ENCODE peak calls at places on chromosome 1, in ten cellular contexts. W is lower lobe of right lung; L is A549; Z is heart right ventricle; V is Panc1; D is pancreas; M is CD8-positive, alpha-beta memory T cell; Y is CD8-positive, alpha-beta T cell; X is mammary epithelial cell; T is substantia nigra. G is an unnamed sample.
A peak's percentile ranks its signal among the peaks of the same experiment; 100 is the strongest.

GRCh38 chr1:53582211-53583020 is 123.2 kb downstream of the DMRTB1 start:
- DNase-seq in W (no peak), L (no peak), Z (no peak), V (no peak), D (peak; percentile 43), M (peak; percentile 71), Y (peak; percentile 12), X (no peak), T (no peak), G (no peak)

GRCh38 chr1:231969078-231969477 is 342.5 kb downstream of the DISC1 start:
- DNase-seq in W (no peak), L (no peak), Z (no peak), V (no peak), D (no peak), M (no peak), Y (no peak), X (no peak), T (no peak), G (no peak)

GRCh38 chr1:34549199-34549598 is 205.6 kb upstream of the GJB5 start:
- DNase-seq in W (no peak), L (no peak), Z (no peak), V (no peak), D (no peak), M (no peak), Y (no peak), X (peak; percentile 18), T (no peak), G (no peak)

GRCh38 chr1:107750364-107750959 is 214.5 kb downstream of the VAV3 start:
- DNase-seq in W (peak; percentile 52), L (peak; percentile 18), Z (no peak), V (peak; percentile 22), D (peak; percentile 20), M (no peak), Y (no peak), X (peak; percentile 73), T (peak; percentile 7), G (peak; percentile 83)

GRCh38 chr1:29346573-29346972 is 110.3 kb downstream of the PTPRU start:
- DNase-seq in W (no peak), L (no peak), Z (no peak), V (no peak), D (no peak), M (no peak), Y (no peak), X (no peak), T (no peak), G (no peak)

GRCh38 chr1:87386217-87386790 is 57.6 kb downstream of the LMO4 start:
- DNase-seq in W (no peak), L (no peak), Z (no peak), V (no peak), D (no peak), M (no peak), Y (no peak), X (no peak), T (no peak), G (no peak)

GRCh38 chr1:246784621-246785535 is 60.7 kb downstream of the SCCPDH start:
- DNase-seq in W (no peak), L (no peak), Z (no peak), V (no peak), D (no peak), M (no peak), Y (no peak), X (no peak), T (no peak), G (no peak)

GRCh38 chr1:28157901-28158300 is 18.6 kb downstream of the PTAFR start:
- DNase-seq in W (no peak), L (no peak), Z (no peak), V (no peak), D (no peak), M (no peak), Y (no peak), X (peak; percentile 57), T (no peak), G (no peak)

GRCh38 chr1:231317306-231318014 is 20.2 kb downstream of the EXOC8 start:
- DNase-seq in W (no peak), L (no peak), Z (no peak), V (no peak), D (no peak), M (no peak), Y (no peak), X (no peak), T (no peak), G (no peak)

GRCh38 chr1:92480200-92480812 is 6.4 kb downstream of the GFI1 start:
- DNase-seq in W (peak; percentile 48), L (no peak), Z (no peak), V (no peak), D (no peak), M (no peak), Y (no peak), X (no peak), T (no peak), G (no peak)

GRCh38 chr1:154812911-154813816 is 56.9 kb downstream of the KCNN3 start:
- DNase-seq in W (no peak), L (no peak), Z (peak; percentile 54), V (no peak), D (no peak), M (no peak), Y (no peak), X (peak; percentile 81), T (no peak), G (peak; percentile 44)

GRCh38 chr1:158146165-158146564 is 34.5 kb upstream of the CD1D start:
- DNase-seq in W (no peak), L (no peak), Z (no peak), V (no peak), D (no peak), M (no peak), Y (no peak), X (peak; percentile 91), T (no peak), G (no peak)

GRCh38 chr1:233479026-233479890 is 134.6 kb upstream of the KCNK1 start:
- DNase-seq in W (no peak), L (no peak), Z (no peak), V (no peak), D (no peak), M (no peak), Y (no peak), X (no peak), T (no peak), G (no peak)

GRCh38 chr1:180909462-180909976 is 3.2 kb upstream of the KIAA1614 start:
- DNase-seq in W (no peak), L (no peak), Z (no peak), V (no peak), D (no peak), M (no peak), Y (no peak), X (no peak), T (no peak), G (no peak)

GRCh38 chr1:220287129-220287528 is 14.9 kb upstream of the RAB3GAP2 start:
- DNase-seq in W (no peak), L (no peak), Z (no peak), V (no peak), D (no peak), M (no peak), Y (no peak), X (no peak), T (no peak), G (no peak)
- H3K27ac ChIP-seq in W (no peak overlapping the region), L (no peak overlapping the region), Z (no peak overlapping the region), V (no peak overlapping the region), D (no peak overlapping the region), M (no peak overlapping the region), Y (no peak overlapping the region), X (no peak overlapping the region), T (no peak overlapping the region), G (no peak overlapping the region)

GRCh38 chr1:156524985-156525590 is 24.5 kb upstream of the MEF2D start:
- DNase-seq in W (no peak), L (no peak), Z (no peak), V (no peak), D (no peak), M (no peak), Y (no peak), X (no peak), T (no peak), G (no peak)
- H3K27ac ChIP-seq in W (no peak overlapping the region), L (no peak overlapping the region), Z (no peak overlapping the region), V (no peak overlapping the region), D (no peak overlapping the region), M (no peak overlapping the region), Y (no peak overlapping the region), X (no peak overlapping the region), T (no peak overlapping the region), G (peak overlapping the region; percentile 80)

GRCh38 chr1:12185036-12185435 is 18.2 kb downstream of the TNFRSF1B start:
- DNase-seq in W (no peak), L (no peak), Z (no peak), V (no peak), D (no peak), M (no peak), Y (no peak), X (no peak), T (no peak), G (no peak)
- H3K27ac ChIP-seq in W (peak overlapping the region; percentile 90), L (peak overlapping the region; percentile 73), Z (peak overlapping the region; percentile 96), V (no peak overlapping the region), D (no peak overlapping the region), M (no peak overlapping the region), Y (no peak overlapping the region), X (no peak overlapping the region), T (peak overlapping the region; percentile 87), G (peak overlapping the region; percentile 91)

GRCh38 chr1:61163355-61163754 is 81.0 kb downstream of the NFIA start:
- DNase-seq in W (no peak), L (no peak), Z (no peak), V (no peak), D (no peak), M (no peak), Y (no peak), X (no peak), T (no peak), G (no peak)

GRCh38 chr1:61160526-61160925 is 78.2 kb downstream of the NFIA start:
- DNase-seq in W (no peak), L (no peak), Z (no peak), V (no peak), D (no peak), M (no peak), Y (no peak), X (peak; percentile 55), T (no peak), G (no peak)

GRCh38 chr1:61165402-61165801 is 83.0 kb downstream of the NFIA start:
- DNase-seq in W (no peak), L (no peak), Z (no peak), V (no peak), D (no peak), M (no peak), Y (no peak), X (no peak), T (no peak), G (no peak)

GRCh38 chr1:61163794-61164193 is 81.4 kb downstream of the NFIA start:
- DNase-seq in W (no peak), L (no peak), Z (no peak), V (no peak), D (no peak), M (no peak), Y (no peak), X (no peak), T (no peak), G (no peak)

GRCh38 chr1:61162513-61163274 is 80.3 kb downstream of the NFIA start:
- DNase-seq in W (no peak), L (no peak), Z (no peak), V (no peak), D (no peak), M (no peak), Y (no peak), X (no peak), T (no peak), G (no peak)
- H3K27ac ChIP-seq in W (no peak overlapping the region), L (no peak overlapping the region), Z (no peak overlapping the region), V (no peak overlapping the region), D (no peak overlapping the region), M (no peak overlapping the region), Y (no peak overlapping the region), X (no peak overlapping the region), T (no peak overlapping the region), G (no peak overlapping the region)

GRCh38 chr1:36118805-36119204 is 6.2 kb downstream of the COL8A2 start:
- DNase-seq in W (no peak), L (no peak), Z (no peak), V (no peak), D (no peak), M (no peak), Y (no peak), X (no peak), T (no peak), G (no peak)
- H3K27ac ChIP-seq in W (no peak overlapping the region), L (no peak overlapping the region), Z (no peak overlapping the region), V (no peak overlapping the region), D (no peak overlapping the region), M (no peak overlapping the region), Y (no peak overlapping the region), X (no peak overlapping the region), T (no peak overlapping the region), G (no peak overlapping the region)